ENCODE peak calls at places on chromosome 19, in seven cellular contexts. E, J, A, O, L, H and D are unnamed samples.

GRCh38 chr19:45097776-45098520 is 5.0 kb downstream of the PPP1R37 start:
- DNase-seq in E (no peak), J (no peak), A (no peak), O (peak), L (peak), H (no peak), D (no peak)

GRCh38 chr19:35483089-35483488 is 7.2 kb downstream of the KRTDAP start:
- DNase-seq in E (no peak), J (no peak), A (no peak), O (no peak), L (no peak), H (no peak), D (no peak)

GRCh38 chr19:43765109-43765876 is 10.5 kb upstream of the SMG9 start:
- DNase-seq in E (no peak), J (no peak), A (peak), O (peak), L (peak), H (peak), D (no peak)

GRCh38 chr19:1294688-1295087 is 9.0 kb downstream of the EFNA2 start:
- DNase-seq in E (no peak), J (no peak), A (no peak), O (no peak), L (no peak), H (no peak), D (no peak)

GRCh38 chr19:29878973-29879654 is 62.9 kb upstream of the URI1 start:
- DNase-seq in E (peak), J (no peak), A (peak), O (peak), L (peak), H (no peak), D (peak)

GRCh38 chr19:46958542-46958941 is 61.1 kb upstream of the NPAS1 start:
- DNase-seq in E (no peak), J (no peak), A (no peak), O (peak), L (no peak), H (no peak), D (no peak)

GRCh38 chr19:15282311-15282705 is 50.0 kb downstream of the BRD4 start:
- DNase-seq in E (no peak), J (no peak), A (no peak), O (no peak), L (no peak), H (no peak), D (no peak)

GRCh38 chr19:31128291-31128690 is 220.9 kb downstream of the TSHZ3 start:
- DNase-seq in E (no peak), J (no peak), A (no peak), O (no peak), L (no peak), H (no peak), D (no peak)

GRCh38 chr19:35436477-35437141 is 11.4 kb upstream of the FFAR2 start:
- DNase-seq in E (no peak), J (no peak), A (no peak), O (no peak), L (no peak), H (no peak), D (no peak)

DNA sequence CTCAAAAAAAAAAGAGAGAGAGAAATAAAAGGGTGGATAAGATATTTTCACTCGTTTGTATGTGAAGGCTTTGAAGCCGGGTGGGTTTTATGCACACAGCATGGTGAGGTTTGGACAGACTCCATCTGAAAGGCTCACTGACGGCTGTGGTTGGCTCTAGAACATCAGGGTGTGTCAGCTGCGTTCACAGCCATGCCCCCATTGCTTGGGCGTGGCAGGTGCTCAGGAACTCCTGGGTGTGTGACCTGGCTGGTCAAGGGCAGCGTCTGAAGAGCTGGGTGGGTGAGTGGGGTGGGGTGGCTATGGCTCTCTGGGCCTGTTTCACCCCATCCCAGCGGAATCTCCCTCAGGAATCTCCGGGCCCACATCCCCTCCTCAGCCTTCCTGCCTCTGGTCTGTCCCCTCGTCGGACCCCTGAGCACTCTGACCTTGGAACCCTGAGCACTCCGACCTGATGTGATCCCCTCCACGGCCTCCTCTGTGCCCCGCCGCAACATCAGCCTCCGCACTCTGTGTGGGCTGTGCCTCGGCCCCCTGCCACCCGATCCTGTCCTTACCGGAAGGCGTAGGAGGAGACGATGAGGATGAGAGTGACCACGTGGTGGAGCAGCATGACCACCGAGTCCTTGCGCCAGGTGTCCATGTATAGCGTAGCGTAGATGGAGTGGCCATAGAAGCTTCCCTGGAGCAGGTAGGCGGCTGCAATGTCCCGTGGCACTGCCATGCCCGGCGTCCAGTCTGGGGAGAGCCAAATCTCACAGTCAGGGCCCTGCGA is 12.2 kb downstream of the CERS1 start:
- DNase-seq in E (no peak), J (no peak), A (no peak), O (no peak), L (peak), H (no peak), D (no peak)
- TF ChIP-seq SP1 in E (no peak), J (no peak), A (no peak), O (no peak), L (peak), H (no peak), D (no peak)

GRCh38 chr19:5045015-5045414 is 76.1 kb downstream of the KDM4B start:
- DNase-seq in E (no peak), J (no peak), A (no peak), O (no peak), L (no peak), H (no peak), D (no peak)

GRCh38 chr19:5045956-5046338 is 77.0 kb downstream of the KDM4B start:
- DNase-seq in E (no peak), J (no peak), A (no peak), O (no peak), L (no peak), H (no peak), D (no peak)

GRCh38 chr19:5047251-5047935 is 78.5 kb downstream of the KDM4B start:
- DNase-seq in E (no peak), J (no peak), A (no peak), O (no peak), L (no peak), H (no peak), D (no peak)

GRCh38 chr19:5048091-5048726 is 79.3 kb downstream of the KDM4B start:
- DNase-seq in E (peak), J (peak), A (no peak), O (peak), L (peak), H (no peak), D (peak)

GRCh38 chr19:5046339-5047039 is 77.6 kb downstream of the KDM4B start:
- DNase-seq in E (no peak), J (no peak), A (no peak), O (peak), L (no peak), H (no peak), D (peak)
- TF ChIP-seq SP1 in E (no peak), J (no peak), A (no peak), O (no peak), L (no peak), H (no peak), D (no peak)

DNA sequence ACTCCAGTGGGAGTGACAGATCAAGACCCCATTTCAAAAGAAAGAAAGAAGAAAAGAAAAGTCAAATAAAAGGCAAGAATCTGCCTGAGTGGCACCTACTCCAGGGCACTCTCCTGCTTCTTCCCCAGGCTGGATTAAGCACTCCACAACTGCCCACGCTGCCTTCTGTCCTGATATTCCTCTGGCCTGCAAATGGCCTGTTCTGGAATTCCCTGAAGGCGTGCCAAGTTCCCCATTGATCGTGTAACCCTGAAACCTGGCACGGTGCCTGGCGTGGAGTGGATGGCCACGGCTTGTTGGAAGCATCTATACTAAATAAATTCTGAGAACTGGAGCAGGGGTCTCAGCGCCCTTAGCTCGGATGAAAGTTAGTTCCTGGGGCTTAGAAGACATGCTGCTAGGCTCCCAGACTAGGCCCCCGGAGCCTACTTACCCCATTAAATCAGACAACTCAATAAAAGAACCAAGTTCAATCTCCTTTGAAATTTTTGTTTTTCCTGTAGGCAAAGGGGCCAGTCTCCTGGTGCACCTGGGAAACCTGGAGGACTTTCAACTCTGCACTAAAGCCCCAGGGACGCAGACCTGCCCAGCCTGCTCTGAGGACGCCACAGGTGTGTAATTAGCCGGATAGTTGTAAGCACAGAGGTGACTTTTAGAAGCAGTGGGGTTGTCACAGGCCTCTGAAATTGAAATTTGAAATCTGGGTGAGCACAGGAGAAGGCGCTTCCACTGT is 21.9 kb downstream of the ANKRD27 start:
- DNase-seq in E (no peak), J (no peak), A (no peak), O (no peak), L (no peak), H (no peak), D (no peak)
- TF ChIP-seq SP1 in E (no peak), J (no peak), A (no peak), O (no peak), L (no peak), H (no peak), D (no peak)

DNA sequence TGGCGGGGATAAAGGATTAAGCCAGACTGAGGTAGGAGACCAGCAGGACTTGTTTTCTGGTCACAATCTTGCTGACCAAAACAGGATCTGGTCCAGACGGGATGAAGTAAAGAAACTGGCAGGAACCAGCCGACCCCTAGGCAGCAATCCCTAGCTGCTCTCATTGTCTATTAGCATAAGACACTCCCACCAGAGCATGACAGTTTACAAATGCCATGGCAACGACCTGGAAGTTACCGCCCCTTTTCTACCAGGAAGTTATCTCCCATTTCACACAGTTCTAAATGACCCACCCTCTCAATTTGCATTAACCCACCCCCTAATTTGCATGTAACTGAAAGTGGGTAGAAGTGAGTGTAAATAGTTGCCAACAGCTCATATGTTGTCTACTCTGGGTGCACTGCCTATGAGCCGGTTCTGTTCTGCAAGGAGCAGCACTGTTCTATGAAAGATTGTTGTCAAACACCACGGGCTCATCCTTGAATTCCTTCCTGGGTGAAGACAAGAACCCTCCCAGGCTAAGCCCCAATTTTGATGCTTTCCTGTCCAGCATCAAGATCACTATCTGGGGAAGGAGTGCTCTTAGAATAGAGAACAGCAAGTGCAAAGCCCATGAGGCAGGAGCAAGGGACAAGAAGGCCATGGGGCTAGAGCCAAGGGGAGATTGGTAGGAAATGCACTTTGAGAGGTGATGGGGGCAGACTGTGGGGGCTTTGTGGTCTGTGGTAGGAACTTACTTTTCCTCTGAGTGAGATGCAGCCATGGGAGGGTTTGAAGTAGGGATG is 13.9 kb upstream of the FBXO27 start:
- DNase-seq in E (no peak), J (no peak), A (peak), O (peak), L (no peak), H (no peak), D (peak)
- TF ChIP-seq SP1 in E (peak), J (peak), A (peak), O (peak), L (peak), H (no peak), D (no peak)

GRCh38 chr19:10404888-10405808 is 1.8 kb upstream of the CDC37 start:
- DNase-seq in E (no peak), J (no peak), A (no peak), O (no peak), L (peak), H (no peak), D (no peak)
- TF ChIP-seq SP1 in E (no peak), J (no peak), A (no peak), O (no peak), L (no peak), H (no peak), D (no peak)

GRCh38 chr19:52219611-52220010 is 29.8 kb downstream of the PPP2R1A start:
- DNase-seq in E (no peak), J (no peak), A (no peak), O (no peak), L (no peak), H (no peak), D (no peak)

GRCh38 chr19:52217576-52217975 is 27.7 kb downstream of the PPP2R1A start:
- DNase-seq in E (no peak), J (no peak), A (no peak), O (no peak), L (peak), H (no peak), D (no peak)

GRCh38 chr19:52224211-52224610 is 34.4 kb downstream of the PPP2R1A start:
- DNase-seq in E (no peak), J (no peak), A (no peak), O (no peak), L (no peak), H (no peak), D (no peak)

GRCh38 chr19:52221031-52221430 is 31.2 kb downstream of the PPP2R1A start:
- DNase-seq in E (no peak), J (no peak), A (no peak), O (no peak), L (no peak), H (no peak), D (no peak)

DNA sequence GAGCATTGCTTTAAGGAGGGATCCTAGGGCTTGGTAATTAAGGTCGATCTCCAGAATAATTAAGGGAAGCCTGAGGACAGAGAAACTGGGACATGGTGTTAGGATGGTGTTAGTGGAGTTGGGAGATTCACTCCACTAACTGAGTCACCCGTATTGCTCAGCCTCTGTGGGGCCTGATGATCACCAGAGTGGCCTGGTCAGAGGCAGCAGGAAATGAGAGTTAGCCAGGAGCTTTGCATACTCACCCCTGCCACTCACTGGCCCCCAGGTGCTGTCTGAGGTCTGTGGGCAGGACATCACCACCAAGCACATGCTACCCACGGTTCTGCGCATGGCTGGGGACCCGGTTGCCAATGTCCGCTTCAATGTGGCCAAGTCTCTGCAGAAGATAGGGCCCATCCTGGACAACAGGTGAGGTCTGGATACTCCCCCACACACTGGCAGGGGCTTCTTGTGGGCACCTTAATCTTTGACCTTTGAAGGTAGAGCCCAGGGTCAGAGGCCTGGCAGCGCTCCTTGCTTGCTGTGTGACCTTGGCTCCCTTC is 32.1 kb downstream of the PPP2R1A start:
- DNase-seq in E (no peak), J (no peak), A (no peak), O (no peak), L (no peak), H (no peak), D (no peak)
- TF ChIP-seq SP1 in E (no peak), J (no peak), A (no peak), O (no peak), L (no peak), H (no peak), D (no peak)

GRCh38 chr19:3442487-3443071 is 37.7 kb downstream of the SMIM24 start:
- DNase-seq in E (no peak), J (no peak), A (no peak), O (no peak), L (no peak), H (no peak), D (no peak)

GRCh38 chr19:3441089-3441985 is 39.0 kb downstream of the SMIM24 start:
- DNase-seq in E (no peak), J (no peak), A (no peak), O (no peak), L (no peak), H (no peak), D (no peak)

GRCh38 chr19:3441986-3442329 is 38.4 kb downstream of the SMIM24 start:
- DNase-seq in E (no peak), J (no peak), A (no peak), O (no peak), L (no peak), H (no peak), D (no peak)

GRCh38 chr19:3443840-3444694 is 36.3 kb downstream of the SMIM24 start:
- DNase-seq in E (peak), J (no peak), A (no peak), O (peak), L (no peak), H (no peak), D (no peak)

GRCh38 chr19:3440082-3440481 is 40.2 kb downstream of the SMIM24 start:
- DNase-seq in E (peak), J (no peak), A (no peak), O (peak), L (peak), H (no peak), D (peak)
- TF ChIP-seq SP1 in E (no peak), J (no peak), A (no peak), O (no peak), L (no peak), H (no peak), D (no peak)

GRCh38 chr19:16327131-16327450 is 2.5 kb downstream of the KLF2 start:
- DNase-seq in E (no peak), J (no peak), A (no peak), O (no peak), L (no peak), H (no peak), D (no peak)

GRCh38 chr19:16324384-16325160 is at the start of gene KLF2:
- DNase-seq in E (peak), J (no peak), A (peak), O (peak), L (peak), H (no peak), D (peak)

GRCh38 chr19:16326401-16327130 is 1.9 kb downstream of the KLF2 start:
- DNase-seq in E (peak), J (no peak), A (no peak), O (no peak), L (no peak), H (no peak), D (no peak)

GRCh38 chr19:16325161-16325527 is 518 bp downstream of the KLF2 start:
- DNase-seq in E (peak), J (no peak), A (no peak), O (no peak), L (peak), H (no peak), D (peak)

GRCh38 chr19:16325671-16326400 is 1.2 kb downstream of the KLF2 start:
- DNase-seq in E (peak), J (no peak), A (no peak), O (no peak), L (no peak), H (no peak), D (no peak)
- TF ChIP-seq SP1 in E (no peak), J (no peak), A (no peak), O (no peak), L (no peak), H (no peak), D (no peak)

GRCh38 chr19:55353803-55354697 is 469 bp downstream of the COX6B2 start:
- DNase-seq in E (peak), J (no peak), A (peak), O (no peak), L (peak), H (no peak), D (peak)
- TF ChIP-seq SP1 in E (peak), J (no peak), A (no peak), O (peak), L (peak), H (no peak), D (peak)

GRCh38 chr19:57269515-57270250 is 10.6 kb upstream of the ZNF460 start:
- DNase-seq in E (no peak), J (no peak), A (no peak), O (no peak), L (no peak), H (peak), D (no peak)
- TF ChIP-seq SP1 in E (no peak), J (no peak), A (no peak), O (no peak), L (no peak), H (no peak), D (no peak)